ENCODE peak calls at places on chromosomes 11 and 22, in four cellular contexts. One of them, this sample, is unnamed.

GRCh38 chr11:72305077-72305476 is 61.1 kb upstream of the PHOX2A start:
- DNase-seq in activated CD4-positive, alpha-beta T cell treated with anti-CD3 and anti-CD28 coated beads, Interleukin-2, amount 10 ng/mL, durations not matched to agents 7 days and 5 days: no peak
- DNase-seq in stimulated activated CD4-positive, alpha-beta T cell treated with anti-CD3 and anti-CD28 coated beads, Interleukin-2, amount 100 ng/mL, for 48 hours: no peak
- DNase-seq in NCI-H460: no peak
- DNase-seq in this sample: no peak

GRCh38 chr22:37675930-37676571 is 615 bp downstream of the LGALS1 start:
- DNase-seq in NCI-H460: no peak
- DNase-seq in activated CD4-positive, alpha-beta T cell treated with anti-CD3 and anti-CD28 coated beads, Interleukin-2, amount 10 ng/mL, durations not matched to agents 7 days and 5 days: peak; percentile 26
- DNase-seq in stimulated activated CD4-positive, alpha-beta T cell treated with anti-CD3 and anti-CD28 coated beads, Interleukin-2, amount 100 ng/mL, for 48 hours: no peak
- DNase-seq in this sample: peak; percentile 37

GRCh38 chr22:22893077-22893805 is 5.6 kb downstream of the IGLL5 start:
- DNase-seq in NCI-H460: no peak
- DNase-seq in stimulated activated CD4-positive, alpha-beta T cell treated with anti-CD3 and anti-CD28 coated beads, Interleukin-2, amount 100 ng/mL, for 48 hours: no peak
- DNase-seq in activated CD4-positive, alpha-beta T cell treated with anti-CD3 and anti-CD28 coated beads, Interleukin-2, amount 10 ng/mL, durations not matched to agents 7 days and 5 days: no peak
- DNase-seq in this sample: no peak

GRCh38 chr22:21712751-21713427 is 22.7 kb downstream of the YPEL1 start:
- DNase-seq in NCI-H460: peak; percentile 60
- DNase-seq in activated CD4-positive, alpha-beta T cell treated with anti-CD3 and anti-CD28 coated beads, Interleukin-2, amount 10 ng/mL, durations not matched to agents 7 days and 5 days: peak; percentile 60
- DNase-seq in stimulated activated CD4-positive, alpha-beta T cell treated with anti-CD3 and anti-CD28 coated beads, Interleukin-2, amount 100 ng/mL, for 48 hours: peak; percentile 35
- DNase-seq in this sample: peak; percentile 79

GRCh38 chr11:28104984-28105383 is 3.0 kb downstream of the KIF18A start:
- DNase-seq in NCI-H460: no peak
- DNase-seq in stimulated activated CD4-positive, alpha-beta T cell treated with anti-CD3 and anti-CD28 coated beads, Interleukin-2, amount 100 ng/mL, for 48 hours: no peak
- DNase-seq in activated CD4-positive, alpha-beta T cell treated with anti-CD3 and anti-CD28 coated beads, Interleukin-2, amount 10 ng/mL, durations not matched to agents 7 days and 5 days: no peak
- DNase-seq in this sample: no peak

GRCh38 chr22:36324414-36324813 is 63.4 kb downstream of the MYH9 start:
- DNase-seq in stimulated activated CD4-positive, alpha-beta T cell treated with anti-CD3 and anti-CD28 coated beads, Interleukin-2, amount 100 ng/mL, for 48 hours: no peak
- DNase-seq in NCI-H460: no peak
- DNase-seq in activated CD4-positive, alpha-beta T cell treated with anti-CD3 and anti-CD28 coated beads, Interleukin-2, amount 10 ng/mL, durations not matched to agents 7 days and 5 days: no peak
- DNase-seq in this sample: no peak

GRCh38 chr11:77047007-77047927 is 13.1 kb downstream of the B3GNT6 start:
- DNase-seq in activated CD4-positive, alpha-beta T cell treated with anti-CD3 and anti-CD28 coated beads, Interleukin-2, amount 10 ng/mL, durations not matched to agents 7 days and 5 days: peak; percentile 91
- DNase-seq in NCI-H460: peak; percentile 81
- DNase-seq in stimulated activated CD4-positive, alpha-beta T cell treated with anti-CD3 and anti-CD28 coated beads, Interleukin-2, amount 100 ng/mL, for 48 hours: peak; percentile 51
- DNase-seq in this sample: peak; percentile 83

GRCh38 chr11:20621679-20622078 is 22.3 kb downstream of the SLC6A5 start:
- DNase-seq in stimulated activated CD4-positive, alpha-beta T cell treated with anti-CD3 and anti-CD28 coated beads, Interleukin-2, amount 100 ng/mL, for 48 hours: no peak
- DNase-seq in activated CD4-positive, alpha-beta T cell treated with anti-CD3 and anti-CD28 coated beads, Interleukin-2, amount 10 ng/mL, durations not matched to agents 7 days and 5 days: no peak
- DNase-seq in NCI-H460: no peak
- DNase-seq in this sample: no peak